ENCODE peak calls at places on chromosomes 7 and 10, in six cellular contexts. D, W, X, C, E and N are unnamed samples.

GRCh38 chr10:121608669-121609190 is 10.5 kb upstream of the FGFR2 start:
- DNase-seq in D (no peak), W (peak), X (peak), C (peak), E (peak), N (peak)

GRCh38 chr7:44454348-44454747 is 36.1 kb downstream of the NUDCD3 start:
- DNase-seq in D (no peak), W (no peak), X (no peak), C (no peak), E (no peak), N (no peak)

GRCh38 chr10:104777086-104777799 is 136.2 kb downstream of the SORCS3 start:
- DNase-seq in D (no peak), W (no peak), X (no peak), C (no peak), E (no peak), N (no peak)

GRCh38 chr10:63554666-63555065 is 33.5 kb downstream of the REEP3 start:
- DNase-seq in D (peak), W (no peak), X (peak), C (no peak), E (no peak), N (peak)

GRCh38 chr7:100575206-100575631 is 1.5 kb upstream of the SAP25 start:
- DNase-seq in D (no peak), W (no peak), X (no peak), C (no peak), E (no peak), N (no peak)

GRCh38 chr7:123096434-123096833 is 100.9 kb upstream of the TAS2R16 start:
- DNase-seq in D (no peak), W (no peak), X (no peak), C (no peak), E (no peak), N (no peak)

GRCh38 chr10:126946746-126947145 is 41.5 kb downstream of the DOCK1 start:
- DNase-seq in D (no peak), W (no peak), X (no peak), C (no peak), E (no peak), N (no peak)

GRCh38 chr7:92589056-92589455 is 1.1 kb downstream of the FAM133B start:
- DNase-seq in D (no peak), W (no peak), X (no peak), C (no peak), E (no peak), N (no peak)

GRCh38 chr7:140719711-140720110 is 23.2 kb downstream of the NDUFB2 start:
- DNase-seq in D (peak), W (no peak), X (no peak), C (no peak), E (no peak), N (no peak)

GRCh38 chr10:116845823-116846222 is 3.5 kb upstream of the ENO4 start:
- DNase-seq in D (no peak), W (no peak), X (no peak), C (no peak), E (no peak), N (no peak)

GRCh38 chr7:41630741-41631140 is 72.1 kb downstream of the INHBA start:
- DNase-seq in D (peak), W (no peak), X (peak), C (no peak), E (no peak), N (no peak)

GRCh38 chr10:112304460-112304859 is 21.3 kb downstream of the TECTB start:
- DNase-seq in D (no peak), W (no peak), X (no peak), C (no peak), E (peak), N (no peak)

GRCh38 chr10:100654835-100655759 is 90.3 kb upstream of the PAX2 start:
- DNase-seq in D (no peak), W (peak), X (no peak), C (no peak), E (no peak), N (no peak)

GRCh38 chr10:95321554-95322301 is 30.9 kb upstream of the PDLIM1 start:
- DNase-seq in D (no peak), W (no peak), X (no peak), C (no peak), E (no peak), N (no peak)

GRCh38 chr10:96622330-96622729 is 35.5 kb upstream of the TM9SF3 start:
- DNase-seq in D (no peak), W (no peak), X (no peak), C (peak), E (no peak), N (no peak)

GRCh38 chr10:96619120-96619519 is 32.3 kb upstream of the TM9SF3 start:
- DNase-seq in D (no peak), W (no peak), X (no peak), C (peak), E (no peak), N (no peak)

GRCh38 chr10:96616961-96617360 is 30.1 kb upstream of the TM9SF3 start:
- DNase-seq in D (no peak), W (no peak), X (no peak), C (no peak), E (no peak), N (no peak)

GRCh38 chr10:96619803-96620773 is 33.3 kb upstream of the TM9SF3 start:
- DNase-seq in D (no peak), W (no peak), X (no peak), C (no peak), E (no peak), N (no peak)

DNA sequence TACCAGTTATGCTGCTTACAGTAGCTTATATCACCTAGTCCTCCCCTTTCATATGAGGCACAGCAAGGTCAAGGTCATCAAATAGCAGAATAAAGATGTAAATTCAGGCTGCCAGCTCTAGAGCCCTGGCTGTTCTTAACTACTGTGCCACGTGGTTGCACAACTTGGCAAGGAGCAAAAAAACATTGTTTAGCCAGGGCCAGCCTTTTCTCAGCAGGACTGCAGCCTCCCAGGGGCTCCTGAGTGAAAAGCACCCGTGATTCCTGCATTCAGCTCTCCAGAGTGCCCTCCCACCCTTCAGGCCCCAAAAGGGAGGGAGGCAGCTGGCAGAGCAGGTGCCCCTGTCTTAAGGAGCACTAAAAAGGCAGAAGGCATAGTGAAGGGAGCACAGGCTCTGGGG is 31.8 kb upstream of the TM9SF3 start:
- DNase-seq in D (no peak), W (no peak), X (no peak), C (no peak), E (no peak), N (no peak)
- TF ChIP-seq POLR2AphosphoS5 in D (no peak), W (no peak), X (no peak), C (no peak), E (no peak), N (no peak)

DNA sequence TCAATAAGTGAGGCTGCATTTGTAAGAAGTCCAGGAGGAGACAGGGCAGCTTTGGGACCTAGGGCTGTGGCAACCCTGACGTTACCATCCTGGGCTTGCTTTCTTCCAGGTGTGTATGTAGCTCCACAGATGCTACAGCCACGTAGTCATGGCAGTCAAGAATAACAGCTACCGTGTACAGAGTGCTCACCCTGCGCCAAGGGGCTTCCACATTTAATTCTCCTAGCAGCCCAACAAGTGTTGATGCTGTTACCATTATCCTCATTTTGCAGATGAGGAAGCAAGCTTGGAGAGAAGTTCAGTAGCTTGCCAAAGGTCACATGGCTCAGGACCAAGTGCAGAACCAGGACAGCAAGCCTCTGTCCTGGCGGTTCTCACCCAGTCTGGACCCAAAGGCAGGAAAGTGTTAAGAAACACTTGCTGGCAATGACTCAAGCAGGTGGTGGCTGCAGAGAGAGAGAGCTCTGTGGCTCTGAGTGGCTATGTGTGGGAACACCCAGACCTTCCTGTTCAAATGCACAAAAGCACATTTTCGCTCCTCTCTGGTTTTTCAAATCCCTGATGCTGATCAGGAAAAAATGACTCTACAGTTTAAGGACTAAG is 89.8 kb downstream of the CREM start:
- DNase-seq in D (no peak), W (no peak), X (no peak), C (no peak), E (peak), N (no peak)
- TF ChIP-seq POLR2A in D (no peak), W (no peak), X (no peak), C (no peak), E (no peak), N (no peak)

GRCh38 chr7:33776791-33777190 is 128.5 kb upstream of the BMPER start:
- DNase-seq in D (no peak), W (no peak), X (no peak), C (no peak), E (no peak), N (no peak)
- TF ChIP-seq TAF1 in D (no peak), W (no peak), X (no peak), C (no peak), E (no peak), N (no peak)

DNA sequence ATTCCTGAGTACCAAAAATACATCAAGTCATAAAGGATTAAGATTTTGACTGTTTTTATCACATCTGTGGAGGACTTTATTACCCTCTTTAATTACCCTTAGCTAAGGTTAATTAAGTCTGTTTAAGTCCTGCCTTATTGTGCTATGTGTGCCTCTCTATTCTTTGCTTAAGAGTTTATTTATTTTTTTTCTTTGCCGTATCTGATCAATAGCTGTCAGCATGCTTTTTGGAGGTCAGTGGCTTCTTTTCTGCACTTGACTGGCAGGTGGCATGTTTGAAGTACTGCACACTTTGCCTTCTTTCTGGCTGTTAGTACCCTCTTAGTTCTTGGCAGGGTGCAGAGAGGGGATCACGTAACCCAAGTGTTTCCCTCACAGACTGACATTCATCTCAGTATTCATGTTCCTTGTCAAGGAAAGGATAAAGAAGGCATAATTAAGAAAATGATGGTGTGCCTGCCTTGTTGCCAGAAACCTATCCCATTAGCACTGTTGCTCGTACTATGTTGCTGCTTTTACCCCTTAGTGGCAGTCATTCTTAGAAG is 225.8 kb downstream of the EXOC4 start:
- DNase-seq in D (no peak), W (no peak), X (no peak), C (no peak), E (no peak), N (no peak)
- TF ChIP-seq POLR2AphosphoS5 in D (no peak), W (no peak), X (no peak), C (no peak), E (no peak), N (no peak)